ENCODE peak calls at places on chromosome 11, in eight cellular contexts. O, I, X, S, P, C, R and J are unnamed samples.

GRCh38 chr11:104164028-104164520 is at the start of gene PDGFD:
- DNase-seq in O (peak), I (peak), X (peak), S (no peak), P (peak), C (peak), R (peak), J (peak)

GRCh38 chr11:67275606-67276409 is 9.5 kb downstream of the GRK2 start:
- DNase-seq in O (no peak), I (no peak), X (no peak), S (no peak), P (no peak), C (peak), R (no peak), J (no peak)

GRCh38 chr11:3604169-3604568 is 37.6 kb downstream of the ART5 start:
- DNase-seq in O (no peak), I (no peak), X (no peak), S (no peak), P (no peak), C (no peak), R (no peak), J (no peak)

GRCh38 chr11:86955674-86956522 is 703 bp upstream of the FZD4 start:
- DNase-seq in O (peak), I (peak), X (peak), S (no peak), P (peak), C (peak), R (no peak), J (peak)

GRCh38 chr11:44286268-44286880 is 23.6 kb downstream of the ALX4 start:
- DNase-seq in O (peak), I (peak), X (peak), S (no peak), P (peak), C (peak), R (peak), J (peak)

GRCh38 chr11:61627831-61628753 is 47.2 kb upstream of the SYT7 start:
- DNase-seq in O (peak), I (peak), X (no peak), S (peak), P (peak), C (peak), R (no peak), J (peak)

GRCh38 chr11:86629070-86629706 is 43.2 kb downstream of the ME3 start:
- DNase-seq in O (no peak), I (no peak), X (no peak), S (peak), P (no peak), C (no peak), R (no peak), J (no peak)

GRCh38 chr11:16902979-16903378 is 111.2 kb downstream of the PLEKHA7 start:
- DNase-seq in O (no peak), I (no peak), X (no peak), S (no peak), P (no peak), C (peak), R (peak), J (no peak)

GRCh38 chr11:96964661-96965060 is 574.8 kb downstream of the JRKL start:
- DNase-seq in O (no peak), I (peak), X (no peak), S (no peak), P (no peak), C (no peak), R (no peak), J (no peak)

GRCh38 chr11:61967924-61968757 is 707 bp upstream of the FTH1 start:
- DNase-seq in O (peak), I (peak), X (peak), S (no peak), P (peak), C (peak), R (peak), J (no peak)

GRCh38 chr11:20020198-20020597 is 140.1 kb downstream of the DBX1 start:
- DNase-seq in O (peak), I (no peak), X (no peak), S (no peak), P (no peak), C (no peak), R (no peak), J (no peak)

GRCh38 chr11:11346249-11346648 is 6.8 kb downstream of the CSNK2A3 start:
- DNase-seq in O (no peak), I (no peak), X (no peak), S (no peak), P (no peak), C (no peak), R (no peak), J (no peak)

GRCh38 chr11:67489860-67490726 is 7.3 kb downstream of the AIP start:
- DNase-seq in O (no peak), I (no peak), X (no peak), S (no peak), P (no peak), C (peak), R (no peak), J (no peak)

GRCh38 chr11:61254403-61255025 is 13.5 kb downstream of the PGA5 start:
- DNase-seq in O (peak), I (peak), X (peak), S (no peak), P (peak), C (peak), R (peak), J (peak)

GRCh38 chr11:19089421-19089820 is 27.5 kb upstream of the ZDHHC13 start:
- DNase-seq in O (peak), I (no peak), X (no peak), S (no peak), P (no peak), C (no peak), R (no peak), J (no peak)

GRCh38 chr11:35173011-35173511 is 34.1 kb downstream of the CD44 start:
- DNase-seq in O (peak), I (no peak), X (no peak), S (no peak), P (no peak), C (peak), R (no peak), J (no peak)

DNA sequence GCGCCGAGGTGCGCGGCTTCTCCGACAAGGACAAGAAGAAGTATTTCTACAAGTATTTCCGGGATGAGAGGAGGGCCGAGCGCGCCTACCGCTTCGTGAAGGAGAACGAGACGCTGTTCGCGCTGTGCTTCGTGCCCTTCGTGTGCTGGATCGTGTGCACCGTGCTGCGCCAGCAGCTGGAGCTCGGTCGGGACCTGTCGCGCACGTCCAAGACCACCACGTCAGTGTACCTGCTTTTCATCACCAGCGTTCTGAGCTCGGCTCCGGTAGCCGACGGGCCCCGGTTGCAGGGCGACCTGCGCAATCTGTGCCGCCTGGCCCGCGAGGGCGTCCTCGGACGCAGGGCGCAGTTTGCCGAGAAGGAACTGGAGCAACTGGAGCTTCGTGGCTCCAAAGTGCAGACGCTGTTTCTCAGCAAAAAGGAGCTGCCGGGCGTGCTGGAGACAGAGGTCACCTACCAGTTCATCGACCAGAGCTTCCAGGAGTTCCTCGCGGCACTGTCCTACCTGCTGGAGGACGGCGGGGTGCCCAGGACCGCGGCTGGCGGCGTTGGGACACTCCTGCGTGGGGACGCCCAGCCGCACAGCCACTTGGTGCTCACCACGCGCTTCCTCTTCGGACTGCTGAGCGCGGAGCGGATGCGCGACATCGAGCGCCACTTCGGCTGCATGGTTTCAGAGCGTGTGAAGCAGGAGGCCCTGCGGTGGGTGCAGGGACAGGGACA is 2.7 kb downstream of the NLRP6 start:
- DNase-seq in O (no peak), I (peak), X (peak), S (no peak), P (no peak), C (no peak), R (no peak), J (no peak)
- H3K4me3 ChIP-seq in O (no peak), I (peak), X (peak), S (no peak), P (no peak), C (no peak), R (no peak), J (no peak)

GRCh38 chr11:119149371-119150275 is 771 bp downstream of the ABCG4 start:
- DNase-seq in O (no peak), I (no peak), X (no peak), S (no peak), P (peak), C (no peak), R (no peak), J (peak)
- H3K4me3 ChIP-seq in O (peak), I (peak), X (peak), S (peak), P (peak), C (no peak), R (peak), J (peak)

GRCh38 chr11:64869571-64870175 is 8.7 kb downstream of the EHD1 start:
- DNase-seq in O (no peak), I (no peak), X (no peak), S (no peak), P (peak), C (no peak), R (no peak), J (peak)
- H3K4me3 ChIP-seq in O (no peak), I (peak), X (peak), S (no peak), P (no peak), C (peak), R (peak), J (no peak)

DNA sequence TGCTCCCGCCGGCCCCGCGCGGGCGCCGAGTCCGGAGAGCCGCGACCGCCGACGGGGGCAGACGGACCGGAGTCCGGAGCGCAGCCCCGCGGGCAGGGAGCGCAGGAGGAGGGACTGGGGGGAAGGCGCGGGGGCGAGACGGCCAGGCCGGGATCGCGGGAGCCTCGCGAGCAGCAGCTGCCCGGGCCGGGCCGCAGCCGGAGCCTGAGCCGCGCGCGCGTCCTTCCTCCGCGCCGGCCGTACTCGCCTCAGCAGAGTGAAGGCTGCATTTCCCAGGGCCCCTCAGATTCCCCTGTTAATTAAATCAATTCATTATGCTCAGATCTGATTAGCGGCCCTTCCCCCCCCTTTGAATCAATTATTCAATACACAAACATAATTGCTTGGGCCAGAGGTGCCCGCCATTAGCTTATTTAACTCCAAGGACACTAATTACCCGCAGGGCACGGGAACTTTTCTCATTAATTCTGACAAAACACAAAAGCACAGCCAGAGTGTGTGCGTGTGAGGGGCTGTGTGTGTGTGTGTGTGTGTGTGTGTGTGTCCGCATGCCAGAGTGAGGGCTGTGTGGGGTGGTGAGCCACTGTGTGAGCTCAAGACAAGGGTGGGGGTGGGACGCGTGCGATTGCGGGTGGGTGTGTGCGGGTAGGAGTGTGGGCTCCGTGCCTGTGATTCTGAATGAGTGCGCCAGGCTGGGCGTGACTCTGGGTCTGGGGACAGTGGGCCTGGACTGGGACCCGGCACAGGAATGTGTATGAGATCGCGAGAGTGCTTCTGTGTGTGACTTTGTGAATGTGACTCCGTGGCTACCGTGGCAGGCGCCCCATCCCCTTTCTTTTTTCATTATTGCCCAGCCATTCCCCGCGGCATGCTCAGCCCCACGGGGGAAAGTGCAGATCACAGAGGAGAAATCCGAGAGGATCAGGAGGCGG is 5.1 kb upstream of the LMO1 start:
- DNase-seq in O (no peak), I (no peak), X (no peak), S (no peak), P (no peak), C (no peak), R (no peak), J (no peak)
- H3K4me3 ChIP-seq in O (peak), I (peak), X (peak), S (no peak), P (no peak), C (no peak), R (no peak), J (peak)

GRCh38 chr11:68935066-68935465 is 31.4 kb downstream of the IGHMBP2 start:
- DNase-seq in O (no peak), I (no peak), X (no peak), S (no peak), P (no peak), C (no peak), R (no peak), J (no peak)

GRCh38 chr11:68935516-68936357 is 32.0 kb downstream of the IGHMBP2 start:
- DNase-seq in O (no peak), I (no peak), X (no peak), S (no peak), P (no peak), C (no peak), R (no peak), J (no peak)

GRCh38 chr11:68934666-68935065 is 31.0 kb downstream of the IGHMBP2 start:
- DNase-seq in O (no peak), I (no peak), X (no peak), S (no peak), P (no peak), C (no peak), R (no peak), J (no peak)

GRCh38 chr11:68936676-68937620 is 33.3 kb downstream of the IGHMBP2 start:
- DNase-seq in O (no peak), I (no peak), X (no peak), S (no peak), P (no peak), C (no peak), R (no peak), J (no peak)

DNA sequence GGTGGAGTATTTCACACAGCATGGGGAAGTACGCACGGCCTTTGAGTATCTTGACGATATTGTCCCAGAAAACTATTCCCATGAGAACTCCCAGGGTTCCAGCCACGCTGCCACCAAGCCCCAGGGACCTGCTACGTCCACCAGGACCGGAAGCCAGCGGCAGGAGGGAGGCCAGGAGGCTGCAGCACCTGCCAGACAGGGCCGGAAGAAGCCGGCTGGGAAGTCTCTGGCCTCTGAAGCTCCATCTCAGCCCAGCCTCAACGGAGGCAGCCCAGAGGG is 32.6 kb downstream of the IGHMBP2 start:
- DNase-seq in O (no peak), I (no peak), X (no peak), S (no peak), P (no peak), C (no peak), R (no peak), J (no peak)
- H3K4me3 ChIP-seq in O (no peak), I (no peak), X (no peak), S (no peak), P (no peak), C (no peak), R (no peak), J (no peak)